ENCODE peak calls at places on chromosomes 7 and 10, in seven cellular contexts. L is MCF 10A, X is NCI-H446, N is GM06990, U is mesenchymal stem cell, Z is lower leg skin, Q is transverse colon. D is an unnamed sample.

GRCh38 chr7:45999541-45999940 is 78.5 kb upstream of the IGFBP3 start:
- DNase-seq in L (no peak), X (no peak), N (no peak), U (no peak), Z (no peak), Q (no peak), D (no peak)

GRCh38 chr10:30027057-30028005 is 32.1 kb downstream of the JCAD start:
- DNase-seq in L (peak), X (no peak), N (peak), U (no peak), Z (no peak), Q (peak), D (peak)

GRCh38 chr10:31926765-31927596 is 1.6 kb downstream of the ARHGAP12 start:
- DNase-seq in L (no peak), X (no peak), N (no peak), U (peak), Z (no peak), Q (no peak), D (no peak)

GRCh38 chr10:70586348-70586930 is 16.1 kb downstream of the PRF1 start:
- DNase-seq in L (no peak), X (no peak), N (no peak), U (no peak), Z (no peak), Q (no peak), D (no peak)

GRCh38 chr7:30450123-30450982 is 28.2 kb downstream of the NOD1 start:
- DNase-seq in L (no peak), X (no peak), N (no peak), U (no peak), Z (no peak), Q (no peak), D (no peak)

GRCh38 chr10:34107623-34108516 is 707.2 kb downstream of the PARD3 start:
- DNase-seq in L (no peak), X (no peak), N (no peak), U (no peak), Z (no peak), Q (no peak), D (no peak)

GRCh38 chr7:125136755-125137547 is 207.3 kb upstream of the POT1 start:
- DNase-seq in L (peak), X (no peak), N (no peak), U (peak), Z (no peak), Q (no peak), D (no peak)

GRCh38 chr7:150385240-150385830 is 6.2 kb downstream of the ZNF775 start:
- DNase-seq in L (no peak), X (no peak), N (no peak), U (no peak), Z (no peak), Q (no peak), D (no peak)

GRCh38 chr7:108408294-108409004 is 47.8 kb downstream of the NRCAM start:
- DNase-seq in L (no peak), X (peak), N (no peak), U (no peak), Z (no peak), Q (no peak), D (no peak)

GRCh38 chr10:70139151-70139996 is 6.7 kb upstream of the AIFM2 start:
- DNase-seq in L (no peak), X (no peak), N (no peak), U (no peak), Z (no peak), Q (no peak), D (no peak)

GRCh38 chr10:130137077-130137448 is 872 bp downstream of the GLRX3 start:
- DNase-seq in L (peak), X (no peak), N (no peak), U (peak), Z (no peak), Q (no peak), D (no peak)

GRCh38 chr7:102042016-102042656 is 224.7 kb downstream of the CUX1 start:
- DNase-seq in L (peak), X (no peak), N (no peak), U (peak), Z (no peak), Q (no peak), D (no peak)

GRCh38 chr10:70132098-70133029 is at the start of gene AIFM2:
- DNase-seq in L (peak), X (no peak), N (peak), U (peak), Z (peak), Q (peak), D (no peak)

GRCh38 chr7:52273685-52274610 is 761.5 kb upstream of the POM121L12 start:
- DNase-seq in L (no peak), X (no peak), N (peak), U (no peak), Z (no peak), Q (no peak), D (no peak)

GRCh38 chr7:149454006-149454405 is 6.9 kb downstream of the ZNF777 start:
- DNase-seq in L (no peak), X (no peak), N (no peak), U (no peak), Z (no peak), Q (no peak), D (no peak)

GRCh38 chr7:78873117-78873516 is 580.4 kb downstream of the MAGI2 start:
- DNase-seq in L (no peak), X (no peak), N (no peak), U (no peak), Z (no peak), Q (no peak), D (no peak)

GRCh38 chr7:8125680-8126444 is 136.1 kb downstream of the ICA1 start:
- DNase-seq in L (no peak), X (no peak), N (peak), U (no peak), Z (no peak), Q (peak), D (peak)

GRCh38 chr10:116669832-116670644 is 49.3 kb downstream of the PNLIPRP2 start:
- DNase-seq in L (no peak), X (no peak), N (no peak), U (no peak), Z (no peak), Q (peak), D (no peak)

GRCh38 chr7:155896531-155897263 is 84.4 kb upstream of the SHH start:
- DNase-seq in L (no peak), X (no peak), N (no peak), U (no peak), Z (no peak), Q (no peak), D (no peak)